ENCODE peak calls at places on chromosomes 7 and 10, in seven cellular contexts. One of them, this sample, is unnamed.

GRCh38 chr10:122464158-122464510 is 2.8 kb downstream of the HTRA1 start:
- DNase-seq in A549: no peak
- DNase-seq in IMR-90: no peak
- DNase-seq in endothelial cell of umbilical vein: no peak
- DNase-seq in keratinocyte: no peak
- DNase-seq in K562: no peak
- DNase-seq in astrocyte: no peak
- DNase-seq in this sample: no peak

GRCh38 chr7:104415700-104416099 is 87.3 kb downstream of the LHFPL3 start:
- DNase-seq in A549: peak; percentile 4
- DNase-seq in IMR-90: no peak
- DNase-seq in endothelial cell of umbilical vein: no peak
- DNase-seq in keratinocyte: no peak
- DNase-seq in K562: peak; percentile 5
- DNase-seq in astrocyte: no peak
- DNase-seq in this sample: no peak

GRCh38 chr10:101031796-101032636 is 982 bp downstream of the SFXN3 start:
- DNase-seq in A549: peak; percentile 65
- DNase-seq in IMR-90: peak; percentile 63
- DNase-seq in endothelial cell of umbilical vein: no peak
- DNase-seq in keratinocyte: no peak
- DNase-seq in K562: no peak
- DNase-seq in astrocyte: peak; percentile 46
- DNase-seq in this sample: peak; percentile 59

GRCh38 chr7:141979611-141980010 is 6.0 kb upstream of the TAS2R38 start:
- DNase-seq in A549: no peak
- DNase-seq in IMR-90: no peak
- DNase-seq in endothelial cell of umbilical vein: no peak
- DNase-seq in keratinocyte: no peak
- DNase-seq in K562: no peak
- DNase-seq in astrocyte: no peak
- DNase-seq in this sample: no peak

GRCh38 chr7:68146970-68147369 is 1150.3 kb downstream of the TYW1 start:
- DNase-seq in A549: no peak
- DNase-seq in IMR-90: no peak
- DNase-seq in endothelial cell of umbilical vein: no peak
- DNase-seq in keratinocyte: no peak
- DNase-seq in K562: no peak
- DNase-seq in astrocyte: no peak
- DNase-seq in this sample: no peak

GRCh38 chr7:17951745-17952254 is 11.5 kb upstream of the SNX13 start:
- DNase-seq in A549: no peak
- DNase-seq in IMR-90: no peak
- DNase-seq in endothelial cell of umbilical vein: no peak
- DNase-seq in keratinocyte: no peak
- DNase-seq in K562: no peak
- DNase-seq in astrocyte: no peak
- DNase-seq in this sample: no peak

GRCh38 chr10:11548065-11548762 is 63.2 kb downstream of the USP6NL start:
- DNase-seq in A549: no peak
- DNase-seq in IMR-90: no peak
- DNase-seq in endothelial cell of umbilical vein: no peak
- DNase-seq in keratinocyte: no peak
- DNase-seq in K562: no peak
- DNase-seq in astrocyte: no peak
- DNase-seq in this sample: no peak

GRCh38 chr10:59287587-59287986 is 74.8 kb downstream of the FAM13C start:
- DNase-seq in A549: no peak
- DNase-seq in IMR-90: no peak
- DNase-seq in endothelial cell of umbilical vein: no peak
- DNase-seq in keratinocyte: no peak
- DNase-seq in K562: no peak
- DNase-seq in astrocyte: peak; percentile 3
- DNase-seq in this sample: no peak

GRCh38 chr10:46553238-46554049 is 3.0 kb downstream of the GPRIN2 start:
- DNase-seq in A549: no peak
- DNase-seq in IMR-90: no peak
- DNase-seq in endothelial cell of umbilical vein: no peak
- DNase-seq in keratinocyte: no peak
- DNase-seq in K562: no peak
- DNase-seq in astrocyte: no peak
- DNase-seq in this sample: peak; percentile 2

GRCh38 chr10:71661942-71662341 is 57.6 kb downstream of the C10orf105 start:
- DNase-seq in A549: no peak
- DNase-seq in IMR-90: no peak
- DNase-seq in endothelial cell of umbilical vein: no peak
- DNase-seq in keratinocyte: no peak
- DNase-seq in K562: no peak
- DNase-seq in astrocyte: no peak
- DNase-seq in this sample: no peak

GRCh38 chr10:9670911-9671310 is 1346.8 kb upstream of the CELF2 start:
- DNase-seq in A549: no peak
- DNase-seq in IMR-90: no peak
- DNase-seq in endothelial cell of umbilical vein: no peak
- DNase-seq in keratinocyte: no peak
- DNase-seq in K562: no peak
- DNase-seq in astrocyte: no peak
- DNase-seq in this sample: no peak

GRCh38 chr7:45174966-45175765 is 17.6 kb downstream of the RAMP3 start:
- DNase-seq in A549: no peak
- DNase-seq in IMR-90: no peak
- DNase-seq in endothelial cell of umbilical vein: no peak
- DNase-seq in keratinocyte: no peak
- DNase-seq in K562: no peak
- DNase-seq in astrocyte: no peak
- DNase-seq in this sample: no peak

GRCh38 chr10:24456319-24456718 is 247.4 kb downstream of the KIAA1217 start:
- DNase-seq in A549: peak; percentile 21
- DNase-seq in IMR-90: peak; percentile 98
- DNase-seq in endothelial cell of umbilical vein: no peak
- DNase-seq in keratinocyte: no peak
- DNase-seq in K562: no peak
- DNase-seq in astrocyte: peak; percentile 98
- DNase-seq in this sample: no peak

GRCh38 chr10:57786850-57787750 is 480.6 kb downstream of the IPMK start:
- DNase-seq in A549: no peak
- DNase-seq in IMR-90: no peak
- DNase-seq in endothelial cell of umbilical vein: no peak
- DNase-seq in keratinocyte: no peak
- DNase-seq in K562: no peak
- DNase-seq in astrocyte: no peak
- DNase-seq in this sample: no peak

GRCh38 chr10:13834581-13835286 is 248.0 kb downstream of the PRPF18 start:
- DNase-seq in A549: no peak
- DNase-seq in IMR-90: peak; percentile 52
- DNase-seq in endothelial cell of umbilical vein: peak; percentile 83
- DNase-seq in keratinocyte: no peak
- DNase-seq in K562: no peak
- DNase-seq in astrocyte: peak; percentile 70
- DNase-seq in this sample: no peak

GRCh38 chr7:137122145-137122544 is 221.4 kb downstream of the PTN start:
- DNase-seq in A549: no peak
- DNase-seq in IMR-90: no peak
- DNase-seq in endothelial cell of umbilical vein: no peak
- DNase-seq in keratinocyte: no peak
- DNase-seq in K562: no peak
- DNase-seq in astrocyte: no peak
- DNase-seq in this sample: no peak

GRCh38 chr10:29158066-29158465 is 130.8 kb upstream of the LYZL1 start:
- DNase-seq in A549: no peak
- DNase-seq in IMR-90: no peak
- DNase-seq in endothelial cell of umbilical vein: no peak
- DNase-seq in keratinocyte: no peak
- DNase-seq in K562: no peak
- DNase-seq in astrocyte: no peak
- DNase-seq in this sample: no peak

GRCh38 chr10:84497978-84498377 is 169.6 kb downstream of the CCSER2 start:
- DNase-seq in A549: no peak
- DNase-seq in IMR-90: no peak
- DNase-seq in endothelial cell of umbilical vein: no peak
- DNase-seq in keratinocyte: no peak
- DNase-seq in K562: no peak
- DNase-seq in astrocyte: no peak
- DNase-seq in this sample: no peak

GRCh38 chr10:86316274-86316835 is 50.2 kb downstream of the GRID1 start:
- DNase-seq in A549: no peak
- DNase-seq in IMR-90: no peak
- DNase-seq in endothelial cell of umbilical vein: no peak
- DNase-seq in keratinocyte: no peak
- DNase-seq in K562: no peak
- DNase-seq in astrocyte: no peak
- DNase-seq in this sample: no peak

GRCh38 chr7:43700059-43700501 is 29.2 kb downstream of the COA1 start:
- DNase-seq in A549: peak; percentile 56
- DNase-seq in IMR-90: peak; percentile 82
- DNase-seq in endothelial cell of umbilical vein: peak; percentile 69
- DNase-seq in keratinocyte: no peak
- DNase-seq in K562: peak; percentile 37
- DNase-seq in astrocyte: peak; percentile 63
- DNase-seq in this sample: no peak

GRCh38 chr10:79049931-79050895 is 18.6 kb upstream of the ZMIZ1 start:
- DNase-seq in A549: no peak
- DNase-seq in IMR-90: peak; percentile 22
- DNase-seq in endothelial cell of umbilical vein: no peak
- DNase-seq in keratinocyte: no peak
- DNase-seq in K562: no peak
- DNase-seq in astrocyte: peak; percentile 22
- DNase-seq in this sample: no peak

GRCh38 chr7:108613147-108613948 is 43.7 kb downstream of the DNAJB9 start:
- DNase-seq in A549: peak; percentile 35
- DNase-seq in IMR-90: peak; percentile 25
- DNase-seq in endothelial cell of umbilical vein: peak; percentile 59
- DNase-seq in keratinocyte: peak; percentile 5
- DNase-seq in K562: peak; percentile 73
- DNase-seq in astrocyte: peak; percentile 6
- DNase-seq in this sample: no peak

GRCh38 chr10:79487296-79488194 is 24.8 kb upstream of the EIF5AL1 start:
- DNase-seq in A549: peak; percentile 75
- DNase-seq in IMR-90: peak; percentile 66
- DNase-seq in endothelial cell of umbilical vein: peak; percentile 50
- DNase-seq in keratinocyte: no peak
- DNase-seq in K562: peak; percentile 83
- DNase-seq in astrocyte: peak; percentile 44
- DNase-seq in this sample: peak; percentile 23

GRCh38 chr7:63925626-63926460 is 72.8 kb upstream of the ZNF722 start:
- DNase-seq in A549: peak; percentile 40
- DNase-seq in IMR-90: no peak
- DNase-seq in endothelial cell of umbilical vein: no peak
- DNase-seq in keratinocyte: peak; percentile 11
- DNase-seq in K562: peak; percentile 81
- DNase-seq in astrocyte: no peak
- DNase-seq in this sample: peak; percentile 97

GRCh38 chr7:124032369-124033092 is at the start of gene TMEM229A:
- DNase-seq in A549: peak; percentile 25
- DNase-seq in IMR-90: peak; percentile 28
- DNase-seq in endothelial cell of umbilical vein: peak; percentile 46
- DNase-seq in keratinocyte: no peak
- DNase-seq in K562: no peak
- DNase-seq in astrocyte: peak; percentile 26
- DNase-seq in this sample: no peak

GRCh38 chr7:89549768-89550167 is 604.5 kb upstream of the STEAP1 start:
- DNase-seq in A549: no peak
- DNase-seq in IMR-90: no peak
- DNase-seq in endothelial cell of umbilical vein: no peak
- DNase-seq in keratinocyte: no peak
- DNase-seq in K562: no peak
- DNase-seq in astrocyte: no peak
- DNase-seq in this sample: no peak

GRCh38 chr7:127713758-127714157 is 61.8 kb downstream of the SND1 start:
- DNase-seq in A549: no peak
- DNase-seq in IMR-90: no peak
- DNase-seq in endothelial cell of umbilical vein: no peak
- DNase-seq in keratinocyte: no peak
- DNase-seq in K562: no peak
- DNase-seq in astrocyte: no peak
- DNase-seq in this sample: no peak

DNA sequence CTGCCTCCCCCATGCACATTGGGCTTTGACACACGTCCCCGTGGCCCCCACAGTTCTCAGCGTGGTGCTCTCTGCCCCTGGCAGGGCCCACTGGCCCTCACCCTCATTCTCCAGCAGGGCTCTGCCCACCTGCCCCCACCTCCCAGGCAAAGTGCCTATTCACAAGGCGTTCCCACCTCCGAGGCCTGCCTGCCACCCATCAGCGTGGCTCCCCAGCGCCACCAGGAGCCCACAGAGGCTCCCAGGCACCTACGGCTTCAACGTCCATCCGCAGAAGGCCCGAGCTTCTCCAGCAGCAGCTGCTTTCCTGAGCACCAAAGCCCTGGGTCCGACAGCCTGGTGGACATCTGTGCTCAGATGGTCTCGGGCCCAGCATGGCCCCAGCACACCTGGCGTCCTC is 211.8 kb upstream of the PPP2R2D start:
- DNase-seq in A549: no peak
- DNase-seq in IMR-90: no peak
- DNase-seq in endothelial cell of umbilical vein: no peak
- DNase-seq in keratinocyte: no peak
- DNase-seq in K562: no peak
- DNase-seq in astrocyte: no peak
- DNase-seq in this sample: no peak
- H3K4me1 ChIP-seq in A549: no peaks in the 10 kb centered on the region
- H3K4me1 ChIP-seq in IMR-90: no peaks in the 10 kb centered on the region
- H3K4me1 ChIP-seq in endothelial cell of umbilical vein: no peaks in the 10 kb centered on the region
- H3K4me1 ChIP-seq in keratinocyte: no peaks in the 10 kb centered on the region
- H3K4me1 ChIP-seq in K562: no peaks in the 10 kb centered on the region
- H3K4me1 ChIP-seq in astrocyte: no peaks in the 10 kb centered on the region
- H3K4me1 ChIP-seq in this sample: no peaks in the 10 kb centered on the region

GRCh38 chr10:92208736-92209135 is 82.1 kb downstream of the CPEB3 start:
- DNase-seq in A549: no peak
- DNase-seq in IMR-90: peak; percentile 27
- DNase-seq in endothelial cell of umbilical vein: peak; percentile 15
- DNase-seq in keratinocyte: no peak
- DNase-seq in K562: no peak
- DNase-seq in astrocyte: peak; percentile 15
- DNase-seq in this sample: no peak
- H3K4me2 ChIP-seq in A549: no peak overlapping the region
- H3K4me2 ChIP-seq in IMR-90: no peak overlapping the region
- H3K4me2 ChIP-seq in endothelial cell of umbilical vein: no peak overlapping the region
- H3K4me2 ChIP-seq in keratinocyte: no peak overlapping the region
- H3K4me2 ChIP-seq in K562: no peak overlapping the region
- H3K4me2 ChIP-seq in astrocyte: no peak overlapping the region
- H3K4me2 ChIP-seq in this sample: no peak overlapping the region

GRCh38 chr10:91799580-91799975 is 1.4 kb downstream of the TNKS2 start:
- DNase-seq in A549: no peak
- DNase-seq in IMR-90: peak; percentile 43
- DNase-seq in endothelial cell of umbilical vein: no peak
- DNase-seq in keratinocyte: no peak
- DNase-seq in K562: no peak
- DNase-seq in astrocyte: peak; percentile 33
- DNase-seq in this sample: no peak
- H3K4me1 ChIP-seq in A549: peaks cover 33% of the 10 kb centered on the region
- H3K4me1 ChIP-seq in IMR-90: peaks cover 2% of the 10 kb centered on the region
- H3K4me1 ChIP-seq in endothelial cell of umbilical vein: peaks cover 24% of the 10 kb centered on the region
- H3K4me1 ChIP-seq in keratinocyte: peaks cover 26% of the 10 kb centered on the region
- H3K4me1 ChIP-seq in K562: peaks cover 8% of the 10 kb centered on the region
- H3K4me1 ChIP-seq in astrocyte: peaks cover 16% of the 10 kb centered on the region
- H3K4me1 ChIP-seq in this sample: peaks cover 59% of the 10 kb centered on the region

DNA sequence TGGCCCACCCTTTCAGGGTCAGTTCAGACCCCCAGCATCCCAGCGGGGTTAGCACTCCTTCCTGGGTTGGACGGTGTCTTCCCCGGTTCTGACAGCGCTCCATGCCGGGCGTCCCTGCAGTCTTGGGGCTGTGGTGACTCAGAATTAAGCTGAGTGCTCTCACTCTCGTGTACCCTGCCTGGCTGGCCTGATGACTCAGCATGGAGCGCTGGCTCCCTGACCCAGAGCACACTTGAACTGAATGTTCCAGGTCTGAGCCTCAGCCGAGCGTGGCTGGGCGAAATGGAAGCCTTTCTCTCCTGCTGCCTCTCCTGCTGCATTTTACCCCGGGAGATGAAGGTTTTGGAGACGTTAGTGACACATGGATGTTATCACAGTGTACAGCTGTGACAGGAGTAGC is 7.1 kb downstream of the BAG3 start:
- DNase-seq in A549: peak; percentile 81
- DNase-seq in IMR-90: peak; percentile 94
- DNase-seq in endothelial cell of umbilical vein: peak; percentile 90
- DNase-seq in keratinocyte: no peak
- DNase-seq in K562: peak; percentile 86
- DNase-seq in astrocyte: peak; percentile 89
- DNase-seq in this sample: no peak
- H3K4me2 ChIP-seq in A549: peak overlapping the region; percentile 79
- H3K4me2 ChIP-seq in IMR-90: peak overlapping the region; percentile 79
- H3K4me2 ChIP-seq in endothelial cell of umbilical vein: peak overlapping the region; percentile 76
- H3K4me2 ChIP-seq in keratinocyte: peak overlapping the region; percentile 83
- H3K4me2 ChIP-seq in K562: peak overlapping the region; percentile 70
- H3K4me2 ChIP-seq in astrocyte: peak overlapping the region; percentile 85
- H3K4me2 ChIP-seq in this sample: no peak overlapping the region

This sample was measured in DND-41.